ENCODE peak calls at places on chromosomes 16 and 17, in nine cellular contexts. P is HepG2; K is mucosa of descending colon; Q is right lobe of liver; V is GM23338; O is naive thymus-derived CD4-positive, alpha-beta T cell; T is heart right ventricle; S is K562; M is lower lobe of right lung. U is an unnamed sample.

GRCh38 chr17:57939797-57940196 is 15.4 kb downstream of the CUEDC1 start:
- ATAC-seq in P (no peak), K (peak), Q (peak), V (no peak), O (peak), T (no peak), S (peak), M (peak), U (no peak)

GRCh38 chr17:4849011-4849536 is 15.9 kb downstream of the MINK1 start:
- ATAC-seq in P (no peak), K (no peak), Q (no peak), V (peak), O (no peak), T (peak), S (no peak), M (no peak), U (peak)

GRCh38 chr16:1078579-1079021 is 6.1 kb downstream of the SSTR5 start:
- ATAC-seq in P (peak), K (peak), Q (peak), V (no peak), O (no peak), T (no peak), S (no peak), M (peak), U (peak)

GRCh38 chr17:57948169-57948554 is 7.0 kb downstream of the CUEDC1 start:
- ATAC-seq in P (no peak), K (no peak), Q (no peak), V (no peak), O (no peak), T (no peak), S (no peak), M (no peak), U (peak)

GRCh38 chr16:66382966-66383299 is 16.4 kb downstream of the CDH5 start:
- ATAC-seq in P (no peak), K (no peak), Q (peak), V (peak), O (no peak), T (peak), S (peak), M (no peak), U (no peak)

GRCh38 chr16:50267651-50268050 is 1.3 kb downstream of the ADCY7 start:
- ATAC-seq in P (no peak), K (peak), Q (peak), V (no peak), O (peak), T (no peak), S (no peak), M (no peak), U (no peak)

GRCh38 chr16:56606071-56606687 is 2.2 kb upstream of the MT2A start:
- ATAC-seq in P (no peak), K (no peak), Q (no peak), V (no peak), O (no peak), T (no peak), S (no peak), M (no peak), U (no peak)

GRCh38 chr17:19002805-19003542 is 1.6 kb downstream of the FAM83G start:
- ATAC-seq in P (no peak), K (no peak), Q (no peak), V (peak), O (no peak), T (no peak), S (no peak), M (no peak), U (no peak)

GRCh38 chr16:88083582-88083981 is 132.3 kb downstream of the BANP start:
- ATAC-seq in P (no peak), K (no peak), Q (peak), V (no peak), O (no peak), T (no peak), S (no peak), M (no peak), U (no peak)

GRCh38 chr16:17270683-17271109 is 200.1 kb downstream of the XYLT1 start:
- ATAC-seq in P (no peak), K (peak), Q (no peak), V (no peak), O (no peak), T (no peak), S (no peak), M (no peak), U (no peak)

GRCh38 chr17:78421084-78421533 is 42.7 kb downstream of the PGS1 start:
- ATAC-seq in P (no peak), K (no peak), Q (no peak), V (peak), O (no peak), T (no peak), S (peak), M (no peak), U (no peak)

GRCh38 chr16:9713151-9713550 is 469.1 kb downstream of the GRIN2A start:
- ATAC-seq in P (no peak), K (no peak), Q (no peak), V (no peak), O (no peak), T (no peak), S (no peak), M (no peak), U (no peak)

GRCh38 chr16:68091604-68092261 is 6.6 kb downstream of the NFATC3 start:
- ATAC-seq in P (peak), K (peak), Q (peak), V (no peak), O (no peak), T (peak), S (peak), M (peak), U (no peak)

GRCh38 chr17:61396586-61397085 is 3.0 kb upstream of the TBX2 start:
- ATAC-seq in P (no peak), K (peak), Q (no peak), V (peak), O (no peak), T (no peak), S (no peak), M (peak), U (no peak)

GRCh38 chr16:73025506-73026131 is 22.3 kb downstream of the ZFHX3 start:
- ATAC-seq in P (no peak), K (no peak), Q (no peak), V (peak), O (no peak), T (peak), S (no peak), M (peak), U (peak)

GRCh38 chr16:75379911-75380847 is 53.1 kb downstream of the CFDP1 start:
- ATAC-seq in P (no peak), K (peak), Q (peak), V (no peak), O (peak), T (no peak), S (no peak), M (peak), U (peak)

GRCh38 chr16:47392114-47392513 is 68.7 kb downstream of the ITFG1 start:
- ATAC-seq in P (peak), K (no peak), Q (no peak), V (peak), O (peak), T (no peak), S (peak), M (peak), U (no peak)

GRCh38 chr17:3771140-3771539 is 29.8 kb downstream of the ITGAE start:
- ATAC-seq in P (peak), K (peak), Q (no peak), V (no peak), O (peak), T (no peak), S (no peak), M (no peak), U (no peak)

GRCh38 chr17:44547625-44548297 is 9.5 kb upstream of the FZD2 start:
- ATAC-seq in P (no peak), K (no peak), Q (no peak), V (peak), O (no peak), T (no peak), S (no peak), M (no peak), U (no peak)

GRCh38 chr16:87895641-87896141 is 26.4 kb upstream of the SLC7A5 start:
- ATAC-seq in P (no peak), K (peak), Q (peak), V (no peak), O (peak), T (no peak), S (no peak), M (peak), U (no peak)

GRCh38 chr16:88274847-88275246 is 107.9 kb upstream of the ZNF469 start:
- ATAC-seq in P (no peak), K (no peak), Q (no peak), V (no peak), O (no peak), T (peak), S (no peak), M (no peak), U (no peak)

GRCh38 chr17:52636443-52636842 is 477.9 kb upstream of the CA10 start:
- ATAC-seq in P (no peak), K (no peak), Q (no peak), V (no peak), O (no peak), T (no peak), S (no peak), M (no peak), U (no peak)

GRCh38 chr17:56913000-56913866 is 616 bp downstream of the TRIM25 start:
- ATAC-seq in P (peak), K (peak), Q (peak), V (peak), O (peak), T (peak), S (peak), M (peak), U (peak)

GRCh38 chr16:268141-269053 is 7.3 kb downstream of the RGS11 start:
- ATAC-seq in P (peak), K (peak), Q (no peak), V (peak), O (no peak), T (no peak), S (no peak), M (no peak), U (no peak)

GRCh38 chr17:9202572-9202971 is 181.3 kb downstream of the NTN1 start:
- ATAC-seq in P (no peak), K (no peak), Q (no peak), V (no peak), O (no peak), T (no peak), S (no peak), M (no peak), U (no peak)

GRCh38 chr17:1379930-1380313 is 20.1 kb downstream of the YWHAE start:
- ATAC-seq in P (no peak), K (no peak), Q (no peak), V (no peak), O (peak), T (peak), S (no peak), M (peak), U (no peak)

GRCh38 chr17:49298371-49298976 is 63.6 kb downstream of the ZNF652 start:
- ATAC-seq in P (no peak), K (no peak), Q (no peak), V (no peak), O (no peak), T (no peak), S (no peak), M (no peak), U (no peak)

GRCh38 chr16:14196539-14196938 is 125.4 kb downstream of the MRTFB start:
- ATAC-seq in P (no peak), K (no peak), Q (no peak), V (no peak), O (peak), T (peak), S (no peak), M (no peak), U (no peak)

GRCh38 chr16:53913082-53913870 is 209.3 kb downstream of the FTO start:
- ATAC-seq in P (no peak), K (no peak), Q (peak), V (no peak), O (no peak), T (peak), S (no peak), M (no peak), U (peak)

GRCh38 chr17:64615025-64615677 is 47.0 kb downstream of the SMURF2 start:
- ATAC-seq in P (no peak), K (peak), Q (no peak), V (no peak), O (no peak), T (peak), S (no peak), M (peak), U (no peak)

GRCh38 chr16:53266156-53266555 is 168.1 kb upstream of the RBL2 start:
- ATAC-seq in P (no peak), K (no peak), Q (no peak), V (no peak), O (no peak), T (no peak), S (no peak), M (no peak), U (no peak)

GRCh38 chr17:62696726-62697490 is 69.4 kb downstream of the MRC2 start:
- ATAC-seq in P (no peak), K (no peak), Q (no peak), V (no peak), O (no peak), T (no peak), S (no peak), M (no peak), U (no peak)

GRCh38 chr17:49514374-49514738 is 19.3 kb downstream of the NGFR start:
- ATAC-seq in P (peak), K (no peak), Q (no peak), V (peak), O (no peak), T (no peak), S (peak), M (no peak), U (no peak)

GRCh38 chr17:62876664-62877411 is 68.7 kb upstream of the MARCHF10 start:
- ATAC-seq in P (no peak), K (no peak), Q (no peak), V (no peak), O (no peak), T (no peak), S (no peak), M (peak), U (no peak)

GRCh38 chr17:58997756-58998553 is 108.7 kb downstream of the TRIM37 start:
- ATAC-seq in P (no peak), K (no peak), Q (no peak), V (no peak), O (no peak), T (no peak), S (no peak), M (no peak), U (no peak)

GRCh38 chr16:1213796-1214372 is 11.2 kb downstream of the TPSG1 start:
- ATAC-seq in P (no peak), K (no peak), Q (no peak), V (no peak), O (no peak), T (no peak), S (no peak), M (no peak), U (no peak)

GRCh38 chr17:924711-925480 is 54.7 kb downstream of the NXN start:
- ATAC-seq in P (no peak), K (no peak), Q (no peak), V (peak), O (no peak), T (no peak), S (no peak), M (peak), U (no peak)

GRCh38 chr16:3029499-3030127 is 5.8 kb downstream of the THOC6 start:
- ATAC-seq in P (peak), K (no peak), Q (no peak), V (peak), O (peak), T (no peak), S (peak), M (no peak), U (no peak)
- H3K4me3 ChIP-seq in P (peak), K (no peak), Q (no peak), V (peak), O (peak), T (peak), S (peak), M (peak), U (no peak)

DNA sequence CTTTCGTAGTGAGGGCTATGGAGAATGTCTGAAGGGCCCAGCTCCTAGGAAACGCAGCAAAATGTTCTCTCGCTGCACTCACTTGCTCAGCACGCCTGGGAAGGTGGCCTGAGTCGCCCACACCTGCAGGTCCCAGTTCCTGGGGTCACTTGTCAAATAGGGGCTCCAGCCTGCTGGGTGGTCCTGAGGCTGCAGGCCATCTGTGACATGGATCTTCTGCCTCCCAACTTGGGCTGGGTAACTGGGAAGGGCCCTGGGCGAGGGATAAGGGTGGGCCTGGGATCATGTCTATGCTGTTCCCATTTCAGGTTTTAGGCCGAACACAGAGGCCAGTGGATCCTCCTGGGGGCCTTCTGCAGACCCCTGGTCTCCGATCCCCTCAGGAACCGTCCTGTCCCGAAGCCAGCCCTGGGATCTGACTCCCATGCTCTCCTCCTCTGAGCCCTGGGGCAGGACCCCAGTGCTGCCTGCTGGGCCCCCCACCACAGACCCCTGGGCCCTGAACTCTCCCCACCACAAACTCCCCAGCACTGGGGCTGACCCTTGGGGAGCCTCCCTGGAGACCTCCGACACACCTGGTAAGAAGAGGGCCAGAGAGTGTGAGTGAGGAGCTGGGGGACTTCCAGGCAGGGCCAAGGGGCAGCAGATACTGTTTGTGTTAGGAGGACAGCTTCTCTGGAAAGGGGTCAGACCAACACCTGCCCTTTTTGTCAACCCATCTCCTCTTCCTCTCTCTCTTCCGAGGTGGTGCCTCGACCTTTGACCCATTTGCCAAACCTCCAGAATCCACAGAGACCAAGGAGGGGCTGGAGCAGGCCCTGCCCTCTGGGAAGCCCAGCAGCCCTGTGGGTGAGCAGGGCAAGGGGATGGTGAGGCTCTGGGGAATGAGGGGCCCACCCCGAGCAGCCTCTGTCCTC is 6.2 kb upstream of the SPATA20 start:
- ATAC-seq in P (peak), K (no peak), Q (no peak), V (no peak), O (no peak), T (no peak), S (no peak), M (no peak), U (no peak)
- H3K4me3 ChIP-seq in P (peak), K (no peak), Q (no peak), V (peak), O (no peak), T (peak), S (no peak), M (peak), U (peak)

GRCh38 chr17:67290994-67291362 is 46.0 kb upstream of the HELZ start:
- ATAC-seq in P (no peak), K (no peak), Q (no peak), V (no peak), O (no peak), T (peak), S (no peak), M (no peak), U (no peak)
- H3K4me3 ChIP-seq in P (no peak), K (no peak), Q (no peak), V (no peak), O (no peak), T (no peak), S (no peak), M (no peak), U (no peak)

GRCh38 chr17:75783069-75783783 is 1.4 kb upstream of the UNK start:
- ATAC-seq in P (no peak), K (no peak), Q (no peak), V (no peak), O (peak), T (no peak), S (no peak), M (no peak), U (no peak)
- H3K4me3 ChIP-seq in P (peak), K (no peak), Q (no peak), V (no peak), O (peak), T (no peak), S (no peak), M (peak), U (no peak)

DNA sequence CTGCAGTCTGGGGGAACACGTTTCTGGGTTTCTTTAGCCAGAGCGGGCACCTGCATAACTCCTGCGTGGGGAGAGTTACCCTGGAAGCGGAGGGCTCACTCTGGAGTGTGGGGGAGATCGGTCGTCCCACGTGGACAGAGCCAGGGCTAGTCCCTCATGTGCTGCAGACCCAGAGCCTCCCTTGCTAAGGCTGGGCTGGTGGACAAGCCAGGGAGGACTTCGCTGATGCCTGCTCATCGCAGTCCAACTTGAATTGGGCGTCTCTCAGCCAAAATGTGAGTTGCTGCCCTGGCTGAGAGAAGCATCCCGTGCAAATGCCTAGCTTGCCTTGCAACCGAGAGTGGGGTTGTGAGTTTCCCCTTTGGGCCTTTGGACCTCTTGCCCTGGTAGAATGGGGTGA is 986 bp downstream of the CRISPLD2 start:
- ATAC-seq in P (no peak), K (no peak), Q (no peak), V (no peak), O (no peak), T (no peak), S (no peak), M (no peak), U (no peak)
- H3K4me3 ChIP-seq in P (no peak), K (peak), Q (peak), V (no peak), O (no peak), T (peak), S (no peak), M (peak), U (peak)

GRCh38 chr17:79607941-79608728 is 2.7 kb downstream of the RBFOX3 start:
- ATAC-seq in P (peak), K (peak), Q (no peak), V (peak), O (no peak), T (peak), S (peak), M (peak), U (peak)

GRCh38 chr17:79609175-79609589 is 1.7 kb downstream of the RBFOX3 start:
- ATAC-seq in P (no peak), K (no peak), Q (no peak), V (no peak), O (no peak), T (no peak), S (no peak), M (no peak), U (no peak)

GRCh38 chr17:79609616-79610150 is 1.2 kb downstream of the RBFOX3 start:
- ATAC-seq in P (no peak), K (no peak), Q (no peak), V (peak), O (no peak), T (no peak), S (no peak), M (no peak), U (no peak)

GRCh38 chr17:79608729-79609039 is 2.2 kb downstream of the RBFOX3 start:
- ATAC-seq in P (no peak), K (no peak), Q (no peak), V (no peak), O (no peak), T (no peak), S (no peak), M (no peak), U (no peak)

DNA sequence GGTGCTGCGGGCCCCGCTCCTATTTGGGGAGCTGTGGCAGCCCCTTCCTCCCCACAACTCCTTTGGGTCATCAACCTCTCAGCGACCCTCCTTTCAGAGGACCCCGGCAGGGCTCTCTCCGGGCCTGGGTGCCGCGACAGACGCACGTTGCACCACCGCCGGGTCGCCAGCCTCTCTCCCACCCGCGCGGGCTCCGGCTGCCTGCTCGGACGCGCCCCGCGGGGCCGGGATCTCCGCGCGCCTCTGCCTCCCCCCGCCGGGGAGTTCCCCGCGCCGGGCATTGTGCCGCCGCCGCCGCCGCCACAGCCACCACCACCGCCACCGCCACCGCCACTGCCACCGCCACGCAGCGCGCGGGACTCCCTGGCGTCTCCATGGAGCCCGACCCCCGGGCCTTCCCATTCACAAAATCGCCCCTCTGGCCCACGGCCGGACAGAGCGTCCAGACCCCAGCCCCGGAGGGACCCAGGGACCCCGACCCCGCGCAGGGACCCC is 653 bp downstream of the RBFOX3 start:
- ATAC-seq in P (no peak), K (no peak), Q (no peak), V (no peak), O (no peak), T (no peak), S (no peak), M (no peak), U (no peak)
- H3K4me3 ChIP-seq in P (no peak), K (no peak), Q (no peak), V (peak), O (no peak), T (no peak), S (no peak), M (no peak), U (peak)